ENCODE peak calls at places on chromosomes 7 and 10, in nine cellular contexts. D is HuH-7.5; C is HuH-7; B is NCI-H1930; Q is brain microvascular endothelial cell; M is activated CD8-positive, alpha-beta memory T cell treated with anti-CD3 and anti-CD28 coated beads for 48 hours; V is HCT116; I is AG08396; Z is stimulated activated CD8-positive, alpha-beta memory T cell treated with anti-CD3 and anti-CD28 coated beads, Interleukin-7, amount 100 ng/mL, for 24 hours. L is an unnamed sample.
A peak's percentile ranks its signal among the peaks of the same experiment; 100 is the strongest.

GRCh38 chr10:99590799-99591198 is 29.4 kb downstream of the SLC25A28 start:
- DNase-seq in D (no peak), I (no peak), C (no peak), B (no peak), Z (no peak), M (no peak), V (no peak), Q (no peak), L (no peak)

GRCh38 chr7:126937196-126937595 is 315.5 kb downstream of the GRM8 start:
- DNase-seq in I (no peak), V (no peak), D (no peak), Q (no peak), B (no peak), M (no peak), C (no peak), Z (no peak), L (no peak)

GRCh38 chr10:106378251-106378650 is 786.3 kb downstream of the SORCS1 start:
- DNase-seq in I (no peak), Z (no peak), B (no peak), V (no peak), M (no peak), Q (no peak), C (no peak), D (no peak), L (no peak)

GRCh38 chr10:77820349-77820748 is 106.2 kb downstream of the DLG5 start:
- DNase-seq in C (no peak), V (no peak), M (no peak), Z (no peak), D (no peak), Q (no peak), B (no peak), I (no peak), L (no peak)

GRCh38 chr7:158782638-158783490 is 46.4 kb downstream of the ESYT2 start:
- DNase-seq in D (no peak), V (no peak), Z (no peak), M (no peak), B (no peak), C (no peak), Q (peak; percentile 69), I (peak; percentile 56), L (no peak)

GRCh38 chr7:140230517-140230861 is 53.7 kb upstream of the KDM7A start:
- DNase-seq in C (peak; percentile 21), B (peak; percentile 33), I (no peak), Z (peak; percentile 42), V (no peak), Q (no peak), D (no peak), M (peak; percentile 46), L (no peak)

GRCh38 chr7:40329601-40330153 is 194.9 kb downstream of the SUGCT start:
- DNase-seq in B (peak; percentile 34), V (peak; percentile 41), Q (peak; percentile 16), M (no peak), D (peak; percentile 46), C (peak; percentile 60), Z (no peak), I (peak; percentile 51), L (no peak)

GRCh38 chr10:133335238-133336122 is 1.2 kb downstream of the CALY start:
- DNase-seq in M (peak; percentile 52), C (no peak), Q (peak; percentile 50), I (peak; percentile 89), D (no peak), Z (peak; percentile 54), V (no peak), B (no peak), L (no peak)

GRCh38 chr10:72277340-72277995 is 3.7 kb downstream of the DDIT4 start:
- DNase-seq in B (no peak), Z (no peak), I (no peak), V (no peak), C (no peak), D (no peak), M (no peak), Q (no peak), L (no peak)

GRCh38 chr7:12581897-12582296 is 11.4 kb downstream of the SCIN start:
- DNase-seq in Q (no peak), M (no peak), Z (no peak), C (no peak), V (no peak), D (no peak), I (no peak), B (no peak), L (no peak)

GRCh38 chr7:35024298-35024697 is 13.0 kb downstream of the DPY19L1 start:
- DNase-seq in M (no peak), C (no peak), V (no peak), B (no peak), I (no peak), Q (no peak), D (no peak), Z (no peak), L (no peak)